ENCODE peak calls at places on chromosomes 4 and X, in six cellular contexts. M is ascending aorta, X is kidney, R is GM06990, C is tibial artery, S is fibroblast of pulmonary artery. V is an unnamed sample.

GRCh38 chr4:70158576-70158975 is 4.5 kb downstream of the PRR27 start:
- DNase-seq in M (no peak), X (peak), R (no peak), C (no peak), S (no peak), V (no peak)

GRCh38 chr4:153127773-153128494 is 76.3 kb upstream of the TRIM2 start:
- DNase-seq in M (peak), X (peak), R (no peak), C (peak), S (peak), V (no peak)

GRCh38 chr4:168139336-168139735 is 47.0 kb downstream of the ANXA10 start:
- DNase-seq in M (no peak), X (no peak), R (no peak), C (no peak), S (peak), V (no peak)

GRCh38 chrX:22345884-22346283 is 73.2 kb downstream of the CBLL2 start:
- DNase-seq in M (no peak), X (no peak), R (no peak), C (no peak), S (no peak), V (no peak)

GRCh38 chr4:7394681-7395451 is 39.9 kb downstream of the PSAPL1 start:
- DNase-seq in M (peak), X (no peak), R (no peak), C (peak), S (no peak), V (no peak)

GRCh38 chr4:94507708-94508107 is 56.0 kb downstream of the PDLIM5 start:
- DNase-seq in M (peak), X (no peak), R (no peak), C (peak), S (peak), V (no peak)

GRCh38 chr4:33996075-33996718 is 2248.1 kb downstream of the ARAP2 start:
- DNase-seq in M (no peak), X (no peak), R (no peak), C (no peak), S (no peak), V (peak)

GRCh38 chr4:153246446-153247115 is 42.3 kb downstream of the TRIM2 start:
- DNase-seq in M (no peak), X (no peak), R (no peak), C (no peak), S (no peak), V (no peak)

GRCh38 chr4:169115897-169116254 is 105.8 kb upstream of the CBR4 start:
- DNase-seq in M (peak), X (no peak), R (no peak), C (no peak), S (peak), V (peak)

GRCh38 chr4:180751009-180751408 is 1492.2 kb upstream of the TENM3 start:
- DNase-seq in M (no peak), X (no peak), R (no peak), C (no peak), S (peak), V (no peak)

GRCh38 chrX:1598021-1598875 is 6.8 kb downstream of the AKAP17A start:
- DNase-seq in M (no peak), X (no peak), R (no peak), C (no peak), S (no peak), V (no peak)

GRCh38 chr4:1075266-1075665 is 38.1 kb downstream of the RNF212 start:
- DNase-seq in M (no peak), X (no peak), R (no peak), C (peak), S (no peak), V (no peak)

GRCh38 chrX:49753691-49754090 is 57.9 kb upstream of the PAGE1 start:
- DNase-seq in M (no peak), X (no peak), R (no peak), C (no peak), S (no peak), V (no peak)

GRCh38 chr4:156677136-156677535 is 294.5 kb downstream of the PDGFC start:
- DNase-seq in M (no peak), X (no peak), R (peak), C (no peak), S (peak), V (no peak)
- TF ChIP-seq CTCF in M (no peak), X (peak), R (peak), C (no peak), S (peak), V (no peak)

DNA sequence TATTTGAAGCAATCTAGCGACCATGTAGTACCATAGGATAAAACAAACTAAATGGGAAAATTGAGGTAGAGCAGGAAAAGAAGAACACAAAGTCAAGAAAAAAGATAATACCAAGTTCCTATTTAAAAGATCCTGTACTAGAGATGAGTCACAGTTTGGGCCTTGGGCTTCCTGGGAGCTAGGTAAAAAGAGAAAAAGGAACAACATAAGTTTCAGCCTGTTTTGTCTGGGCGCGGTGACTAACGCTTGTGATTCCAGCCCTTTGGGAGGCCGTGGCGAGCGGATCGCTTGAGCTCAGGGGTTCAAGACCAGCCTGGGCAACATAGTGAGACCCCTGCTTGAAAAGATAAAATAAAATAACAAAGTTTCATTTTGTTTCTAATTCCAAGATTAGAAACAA is 14.0 kb upstream of the TMEM156 start:
- DNase-seq in M (no peak), X (no peak), R (no peak), C (no peak), S (peak), V (no peak)
- H3K4me3 ChIP-seq in M (peak), X (peak), R (peak), C (no peak), S (peak), V (peak)

GRCh38 chr4:28001698-28002097 is 1141.1 kb downstream of the STIM2 start:
- DNase-seq in M (no peak), X (no peak), R (no peak), C (no peak), S (no peak), V (no peak)
- TF ChIP-seq CTCF in M (no peak), X (no peak), R (no peak), C (no peak), S (no peak), V (no peak)

GRCh38 chrX:6225307-6226052 is 3.2 kb downstream of the NLGN4X start:
- DNase-seq in M (no peak), X (no peak), R (no peak), C (no peak), S (no peak), V (no peak)

GRCh38 chrX:6226646-6227444 is 1.8 kb downstream of the NLGN4X start:
- DNase-seq in M (no peak), X (peak), R (peak), C (no peak), S (no peak), V (no peak)

GRCh38 chrX:6226053-6226645 is 2.5 kb downstream of the NLGN4X start:
- DNase-seq in M (no peak), X (peak), R (peak), C (no peak), S (no peak), V (no peak)

GRCh38 chrX:6228720-6229119 is at the start of gene NLGN4X:
- DNase-seq in M (no peak), X (no peak), R (no peak), C (no peak), S (no peak), V (no peak)

GRCh38 chrX:6227445-6227820 is 1.2 kb downstream of the NLGN4X start:
- DNase-seq in M (no peak), X (no peak), R (no peak), C (no peak), S (no peak), V (no peak)
- H3K4me3 ChIP-seq in M (peak), X (no peak), R (no peak), C (peak), S (no peak), V (no peak)

GRCh38 chrX:102975016-102975415 is 37.9 kb downstream of the RAB40AL start:
- DNase-seq in M (no peak), X (no peak), R (no peak), C (no peak), S (no peak), V (no peak)
- TF ChIP-seq CTCF in M (no peak), X (no peak), R (no peak), C (no peak), S (no peak), V (no peak)

DNA sequence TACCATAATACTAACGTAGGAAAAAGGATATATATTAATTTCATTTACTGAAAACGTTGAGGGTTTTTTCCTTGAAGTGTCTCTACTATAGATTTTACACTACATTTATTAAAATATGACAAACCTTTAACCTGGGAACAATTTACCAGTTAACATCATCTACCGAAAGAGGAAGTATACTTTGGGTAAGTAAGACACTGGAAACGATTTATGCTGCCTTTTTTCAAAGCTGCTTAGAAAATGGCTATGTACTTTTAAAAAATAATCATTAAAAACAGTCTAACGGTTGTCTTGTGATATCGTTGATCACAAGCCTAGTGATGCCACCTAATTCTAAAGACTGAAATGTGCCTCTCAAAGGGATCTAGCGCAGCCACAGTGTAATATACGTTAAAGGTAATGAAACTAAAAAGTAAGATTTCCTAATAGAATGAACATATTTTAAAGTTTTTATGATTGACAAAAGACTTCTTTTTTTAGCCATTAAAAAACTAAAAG is 50.4 kb downstream of the STX18 start:
- DNase-seq in M (no peak), X (no peak), R (peak), C (no peak), S (no peak), V (no peak)
- H3K4me3 ChIP-seq in M (no peak), X (no peak), R (peak), C (no peak), S (no peak), V (no peak)